ENCODE peak calls at places on chromosomes 7 and 10, in six cellular contexts. I, P, V, F, K and C are unnamed samples. For H3K27me3, the result is how much of the 10 kb centered on the place peaks cover.

GRCh38 chr7:32070051-32070405 is 179 bp downstream of the PDE1C start:
- DNase-seq in I (no peak), P (no peak), V (no peak), F (no peak), K (no peak), C (no peak)

GRCh38 chr10:122459586-122460273 is 1.6 kb upstream of the HTRA1 start:
- DNase-seq in I (peak), P (peak), V (no peak), F (peak), K (no peak), C (no peak)

GRCh38 chr7:143394777-143395176 is 13.6 kb downstream of the ZYX start:
- DNase-seq in I (no peak), P (no peak), V (no peak), F (no peak), K (no peak), C (no peak)

GRCh38 chr7:36895112-36895511 is 170.8 kb upstream of the AOAH start:
- DNase-seq in I (no peak), P (no peak), V (no peak), F (peak), K (no peak), C (no peak)

GRCh38 chr7:70574970-70575799 is 556.8 kb upstream of the GALNT17 start:
- DNase-seq in I (no peak), P (no peak), V (no peak), F (no peak), K (no peak), C (no peak)

GRCh38 chr10:33052915-33053810 is 95.1 kb upstream of the ITGB1 start:
- DNase-seq in I (peak), P (no peak), V (no peak), F (no peak), K (no peak), C (no peak)

GRCh38 chr10:29736325-29737208 is 101.8 kb upstream of the SVIL start:
- DNase-seq in I (no peak), P (peak), V (no peak), F (peak), K (peak), C (peak)

GRCh38 chr10:20726381-20726780 is 170.7 kb downstream of the NEBL start:
- DNase-seq in I (no peak), P (no peak), V (no peak), F (no peak), K (no peak), C (no peak)

GRCh38 chr7:80630611-80631010 is 7.8 kb upstream of the CD36 start:
- DNase-seq in I (no peak), P (no peak), V (no peak), F (peak), K (no peak), C (no peak)

GRCh38 chr7:85021090-85021704 is 165.7 kb downstream of the SEMA3D start:
- DNase-seq in I (no peak), P (no peak), V (no peak), F (peak), K (no peak), C (no peak)

GRCh38 chr10:48739141-48739540 is 54.5 kb downstream of the WDFY4 start:
- DNase-seq in I (peak), P (no peak), V (no peak), F (no peak), K (no peak), C (no peak)

GRCh38 chr10:48737866-48738265 is 53.2 kb downstream of the WDFY4 start:
- DNase-seq in I (no peak), P (no peak), V (no peak), F (no peak), K (no peak), C (no peak)

GRCh38 chr10:48742891-48743845 is 58.5 kb downstream of the WDFY4 start:
- DNase-seq in I (peak), P (no peak), V (no peak), F (no peak), K (no peak), C (no peak)

GRCh38 chr10:48735836-48736390 is 51.2 kb downstream of the WDFY4 start:
- DNase-seq in I (peak), P (no peak), V (no peak), F (no peak), K (no peak), C (no peak)

GRCh38 chr10:48740023-48740707 is 55.5 kb downstream of the WDFY4 start:
- DNase-seq in I (peak), P (no peak), V (no peak), F (no peak), K (no peak), C (no peak)
- H3K27ac ChIP-seq in I (no peak), P (no peak), V (no peak), F (no peak), K (no peak), C (no peak)

DNA sequence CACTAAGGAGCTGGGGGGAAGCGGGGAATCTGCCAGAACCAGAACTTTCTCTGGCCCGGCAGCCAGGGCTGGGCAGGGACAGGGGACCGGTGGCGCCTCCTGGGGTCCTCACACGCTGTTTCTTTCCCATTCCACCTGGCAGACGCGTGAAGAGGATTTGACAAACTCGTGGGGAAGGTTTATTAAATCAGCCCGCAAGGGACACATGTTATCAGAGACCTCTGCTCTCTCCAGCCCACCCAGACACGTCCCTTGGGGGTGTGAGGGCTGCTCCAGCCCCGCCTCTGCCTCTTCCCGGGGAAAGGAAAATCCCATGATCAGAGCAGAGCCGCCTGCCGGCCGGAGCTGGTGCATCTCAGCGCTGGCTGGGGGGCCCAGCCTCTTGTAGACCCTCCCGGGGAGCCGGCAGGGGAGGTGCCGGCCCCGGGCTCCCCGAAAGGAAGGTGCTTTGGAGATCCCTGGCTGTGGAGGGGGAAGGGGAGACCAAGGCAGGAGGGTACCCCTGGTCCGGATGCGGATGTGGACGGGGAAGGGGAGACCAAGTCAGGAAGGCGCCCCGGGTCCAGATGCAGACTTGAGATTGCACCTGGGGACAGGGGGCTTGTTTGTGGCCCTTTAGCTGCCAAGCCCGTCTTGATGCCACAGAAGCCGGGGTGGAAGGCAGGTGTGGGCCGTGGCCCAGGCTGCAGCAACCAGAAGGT is 142.8 kb downstream of the ELFN1 start:
- DNase-seq in I (peak), P (no peak), V (no peak), F (no peak), K (peak), C (no peak)
- TF ChIP-seq CTCF in I (no peak), P (no peak), V (no peak), F (peak), K (no peak), C (no peak)

GRCh38 chr7:94250124-94250523 is 144.6 kb upstream of the COL1A2 start:
- DNase-seq in I (no peak), P (no peak), V (no peak), F (no peak), K (no peak), C (no peak)

GRCh38 chr7:94252124-94252523 is 142.6 kb upstream of the COL1A2 start:
- DNase-seq in I (no peak), P (no peak), V (no peak), F (no peak), K (no peak), C (no peak)

GRCh38 chr7:94247970-94248369 is 146.7 kb upstream of the COL1A2 start:
- DNase-seq in I (no peak), P (no peak), V (no peak), F (no peak), K (no peak), C (no peak)

GRCh38 chr7:94250984-94251383 is 143.7 kb upstream of the COL1A2 start:
- DNase-seq in I (no peak), P (no peak), V (no peak), F (no peak), K (no peak), C (no peak)

GRCh38 chr7:94249631-94250030 is 145.1 kb upstream of the COL1A2 start:
- DNase-seq in I (no peak), P (no peak), V (no peak), F (no peak), K (no peak), C (no peak)
- H3K27me3 ChIP-seq in I (under half), P (under half), V (under half), F (under half), K (under half), C (under half)

GRCh38 chr7:50308301-50309129 is 4.0 kb downstream of the IKZF1 start:
- DNase-seq in I (no peak), P (no peak), V (no peak), F (no peak), K (no peak), C (no peak)
- H3K27ac ChIP-seq in I (no peak), P (no peak), V (no peak), F (no peak), K (no peak), C (no peak)

GRCh38 chr7:150756858-150757257 is 19.6 kb downstream of the GIMAP5 start:
- DNase-seq in I (no peak), P (no peak), V (no peak), F (no peak), K (no peak), C (no peak)
- TF ChIP-seq CTCF in I (peak), P (no peak), V (peak), F (no peak), K (peak), C (peak)

DNA sequence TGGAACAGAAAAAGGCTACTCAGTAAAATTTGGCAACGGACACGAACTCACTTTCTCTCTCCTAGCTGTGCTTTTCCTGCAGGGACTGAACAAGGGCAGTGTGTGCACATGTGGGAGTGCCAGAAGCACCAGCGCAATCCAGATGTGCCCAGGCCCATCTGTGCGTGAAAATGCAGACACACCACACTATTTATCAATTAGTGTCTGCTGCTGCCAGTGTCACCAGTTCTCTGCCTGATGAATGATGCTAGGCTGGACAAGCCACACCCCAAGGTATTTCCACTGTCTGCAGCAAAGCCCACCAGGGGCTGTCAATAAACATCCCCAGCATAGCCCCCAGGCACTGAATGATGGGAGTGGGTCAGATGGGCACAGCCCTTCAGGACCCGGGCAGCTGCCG is 315.0 kb downstream of the PLXNA4 start:
- DNase-seq in I (no peak), P (no peak), V (no peak), F (no peak), K (no peak), C (no peak)
- H3K27me3 ChIP-seq in I (under half), P (under half), V (under half), F (under half), K (under half), C (under half)

GRCh38 chr10:114631678-114632417 is 26.2 kb downstream of the ABLIM1 start:
- DNase-seq in I (no peak), P (peak), V (no peak), F (peak), K (peak), C (peak)

GRCh38 chr10:114635797-114636550 is 22.1 kb downstream of the ABLIM1 start:
- DNase-seq in I (no peak), P (no peak), V (no peak), F (no peak), K (no peak), C (no peak)

GRCh38 chr10:114632869-114633715 is 25.0 kb downstream of the ABLIM1 start:
- DNase-seq in I (no peak), P (peak), V (peak), F (peak), K (no peak), C (peak)

GRCh38 chr10:114634607-114634974 is 23.5 kb downstream of the ABLIM1 start:
- DNase-seq in I (no peak), P (peak), V (peak), F (peak), K (no peak), C (no peak)

GRCh38 chr10:114635101-114635500 is 23.0 kb downstream of the ABLIM1 start:
- DNase-seq in I (no peak), P (no peak), V (no peak), F (peak), K (no peak), C (no peak)
- H3K27ac ChIP-seq in I (peak), P (no peak), V (peak), F (peak), K (peak), C (no peak)

GRCh38 chr10:118809821-118810220 is 55.1 kb upstream of the CACUL1 start:
- DNase-seq in I (no peak), P (no peak), V (no peak), F (no peak), K (no peak), C (no peak)

GRCh38 chr10:118807512-118808305 is 52.9 kb upstream of the CACUL1 start:
- DNase-seq in I (no peak), P (no peak), V (no peak), F (no peak), K (no peak), C (no peak)

GRCh38 chr10:118808601-118809371 is 54.0 kb upstream of the CACUL1 start:
- DNase-seq in I (no peak), P (no peak), V (no peak), F (no peak), K (no peak), C (no peak)

GRCh38 chr10:118810796-118811195 is 56.0 kb upstream of the CACUL1 start:
- DNase-seq in I (no peak), P (no peak), V (no peak), F (no peak), K (no peak), C (no peak)

DNA sequence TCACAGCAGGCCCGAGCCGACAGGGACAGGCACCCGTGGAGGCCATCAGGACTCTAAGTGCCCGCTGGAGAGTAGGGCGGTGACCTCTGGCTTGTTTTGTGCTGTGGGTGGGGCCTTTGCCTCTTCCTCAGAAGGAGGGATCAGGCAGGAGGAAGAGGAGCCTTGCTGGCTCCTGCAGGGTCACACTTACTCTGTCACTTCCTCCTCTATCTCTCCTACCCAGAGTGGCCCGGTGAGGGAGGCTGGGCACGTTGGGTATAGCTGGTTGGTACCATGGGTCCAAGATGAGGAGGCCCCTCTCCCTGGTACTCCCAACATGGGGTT is 54.6 kb upstream of the CACUL1 start:
- DNase-seq in I (no peak), P (no peak), V (no peak), F (no peak), K (no peak), C (no peak)
- TF ChIP-seq CTCF in I (no peak), P (no peak), V (no peak), F (no peak), K (no peak), C (no peak)

GRCh38 chr10:114748270-114748669 is 73.3 kb upstream of the FHIP2A start:
- DNase-seq in I (no peak), P (no peak), V (no peak), F (no peak), K (no peak), C (no peak)
- H3K27me3 ChIP-seq in I (under half), P (under half), V (under half), F (under half), K (under half), C (under half)